ENCODE peak calls at places on chromosome 1, in eight cellular contexts. W is AG04450; N is osteoblast; T is CD8-positive, alpha-beta T cell; V is upper lobe of right lung; M is GM23248; B is left ventricle myocardium inferior; Y is pancreas. C is an unnamed sample.
A peak's percentile ranks its signal among the peaks of the same experiment; 100 is the strongest.

GRCh38 chr1:159009704-159010361 is at the start of gene IFI16:
- DNase-seq in W (peak; percentile 83), N (peak; percentile 85), T (no peak), V (no peak), M (peak; percentile 97), B (no peak), Y (peak; percentile 47), C (no peak)

GRCh38 chr1:222095606-222096475 is 354.0 kb upstream of the DUSP10 start:
- DNase-seq in W (no peak), N (no peak), T (peak; percentile 13), V (no peak), M (no peak), B (peak; percentile 23), Y (no peak), C (no peak)

GRCh38 chr1:210536263-210536961 is 207.7 kb downstream of the HHAT start:
- DNase-seq in W (no peak), N (no peak), T (no peak), V (no peak), M (no peak), B (no peak), Y (no peak), C (no peak)

GRCh38 chr1:174818951-174819350 is 180.8 kb upstream of the CACYBP start:
- DNase-seq in W (no peak), N (no peak), T (no peak), V (no peak), M (peak; percentile 63), B (no peak), Y (no peak), C (no peak)

GRCh38 chr1:112057736-112058135 is 68.3 kb upstream of the KCND3 start:
- DNase-seq in W (no peak), N (no peak), T (no peak), V (no peak), M (no peak), B (no peak), Y (no peak), C (no peak)

GRCh38 chr1:4407851-4408250 is 246.6 kb upstream of the AJAP1 start:
- DNase-seq in W (no peak), N (no peak), T (no peak), V (no peak), M (no peak), B (no peak), Y (no peak), C (no peak)

GRCh38 chr1:245326396-245326795 is 171.6 kb downstream of the KIF26B start:
- DNase-seq in W (no peak), N (no peak), T (no peak), V (no peak), M (no peak), B (no peak), Y (no peak), C (no peak)

GRCh38 chr1:230375795-230376194 is 50.3 kb downstream of the PGBD5 start:
- DNase-seq in W (no peak), N (no peak), T (no peak), V (no peak), M (no peak), B (peak; percentile 29), Y (no peak), C (no peak)

GRCh38 chr1:16724718-16725438 is 15.4 kb upstream of the RNU1-4 start:
- DNase-seq in W (no peak), N (peak; percentile 69), T (no peak), V (peak; percentile 65), M (no peak), B (no peak), Y (peak; percentile 26), C (no peak)

GRCh38 chr1:119870917-119871486 is 25.3 kb downstream of the ADAM30 start:
- DNase-seq in W (peak; percentile 50), N (peak; percentile 92), T (peak; percentile 40), V (peak; percentile 85), M (peak; percentile 83), B (peak; percentile 75), Y (peak; percentile 63), C (peak; percentile 80)

GRCh38 chr1:167105150-167105840 is 11.4 kb downstream of the STYXL2 start:
- DNase-seq in W (no peak), N (peak; percentile 52), T (no peak), V (no peak), M (no peak), B (no peak), Y (no peak), C (no peak)

GRCh38 chr1:153308540-153308939 is 4.2 kb downstream of the PGLYRP3 start:
- DNase-seq in W (no peak), N (no peak), T (no peak), V (no peak), M (no peak), B (no peak), Y (no peak), C (no peak)
- H3K27me3 ChIP-seq in W (no peaks in the 10 kb centered on the region), N (no peaks in the 10 kb centered on the region), T (no peaks in the 10 kb centered on the region), V (peaks cover 5% of the 10 kb centered on the region), M (peaks cover 1% of the 10 kb centered on the region), B (peaks cover 54% of the 10 kb centered on the region), Y (no peaks in the 10 kb centered on the region), C (no peaks in the 10 kb centered on the region)

GRCh38 chr1:43992232-43992995 is 1.0 kb downstream of the CCDC24 start:
- DNase-seq in W (no peak), N (no peak), T (no peak), V (no peak), M (no peak), B (no peak), Y (no peak), C (no peak)

GRCh38 chr1:43991476-43992231 is at the start of gene CCDC24:
- DNase-seq in W (peak; percentile 24), N (peak; percentile 99), T (peak; percentile 43), V (peak; percentile 94), M (peak; percentile 95), B (peak; percentile 86), Y (peak; percentile 86), C (peak; percentile 92)

GRCh38 chr1:43993206-43993914 is 2.0 kb downstream of the CCDC24 start:
- DNase-seq in W (no peak), N (no peak), T (no peak), V (no peak), M (no peak), B (no peak), Y (no peak), C (no peak)

GRCh38 chr1:43991200-43991475 is 261 bp upstream of the CCDC24 start:
- DNase-seq in W (no peak), N (no peak), T (no peak), V (no peak), M (no peak), B (no peak), Y (no peak), C (no peak)

GRCh38 chr1:43990271-43991199 is 864 bp upstream of the CCDC24 start:
- DNase-seq in W (no peak), N (no peak), T (no peak), V (no peak), M (peak; percentile 58), B (no peak), Y (no peak), C (no peak)
- H3K27ac ChIP-seq in W (peak overlapping the region; percentile 31), N (peak overlapping the region; percentile 80), T (peak overlapping the region; percentile 33), V (peak overlapping the region; percentile 85), M (peak overlapping the region; percentile 83), B (peak overlapping the region; percentile 68), Y (peak overlapping the region; percentile 89), C (peak overlapping the region; percentile 73)

DNA sequence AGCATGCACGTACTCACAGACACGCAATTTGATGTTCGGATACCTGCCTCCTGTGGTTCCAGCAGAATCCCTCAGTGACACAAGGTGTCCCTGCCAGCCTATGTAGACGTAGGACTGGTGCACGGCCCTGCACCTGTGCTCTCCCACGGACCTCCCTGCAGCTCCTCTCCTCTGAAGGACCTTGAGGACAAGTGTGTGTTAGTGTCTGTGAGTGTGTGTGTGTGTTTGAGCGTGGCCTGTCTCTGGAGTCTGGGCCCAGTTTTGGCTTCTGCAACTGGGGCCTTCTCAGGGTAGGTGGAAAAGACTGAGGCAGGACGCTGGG is 22.5 kb upstream of the DMBX1 start:
- DNase-seq in W (no peak), N (no peak), T (no peak), V (no peak), M (no peak), B (no peak), Y (no peak), C (no peak)
- H3K27me3 ChIP-seq in W (peaks cover 73% of the 10 kb centered on the region), N (peaks cover 46% of the 10 kb centered on the region), T (peaks cover 6% of the 10 kb centered on the region), V (peaks cover 24% of the 10 kb centered on the region), M (peaks cover 25% of the 10 kb centered on the region), B (peaks cover 81% of the 10 kb centered on the region), Y (no peaks in the 10 kb centered on the region), C (peaks cover 53% of the 10 kb centered on the region)

GRCh38 chr1:83765125-83765524 is 233.8 kb downstream of the TTLL7 start:
- DNase-seq in W (no peak), N (no peak), T (no peak), V (no peak), M (no peak), B (no peak), Y (no peak), C (no peak)

GRCh38 chr1:83770322-83770661 is 228.6 kb downstream of the TTLL7 start:
- DNase-seq in W (no peak), N (no peak), T (no peak), V (no peak), M (no peak), B (no peak), Y (no peak), C (no peak)

GRCh38 chr1:83769594-83770321 is 229.2 kb downstream of the TTLL7 start:
- DNase-seq in W (no peak), N (no peak), T (no peak), V (no peak), M (no peak), B (no peak), Y (no peak), C (no peak)

GRCh38 chr1:83766182-83766825 is 232.6 kb downstream of the TTLL7 start:
- DNase-seq in W (no peak), N (no peak), T (no peak), V (no peak), M (no peak), B (no peak), Y (no peak), C (no peak)

GRCh38 chr1:83769072-83769471 is 229.9 kb downstream of the TTLL7 start:
- DNase-seq in W (no peak), N (no peak), T (no peak), V (no peak), M (no peak), B (no peak), Y (no peak), C (no peak)
- H3K27ac ChIP-seq in W (no peak overlapping the region), N (no peak overlapping the region), T (no peak overlapping the region), V (no peak overlapping the region), M (no peak overlapping the region), B (no peak overlapping the region), Y (no peak overlapping the region), C (no peak overlapping the region)

GRCh38 chr1:29121951-29122661 is 1.6 kb downstream of the TMEM200B start:
- DNase-seq in W (no peak), N (peak; percentile 96), T (no peak), V (peak; percentile 66), M (peak; percentile 59), B (peak; percentile 37), Y (no peak), C (peak; percentile 54)
- H3K27me3 ChIP-seq in W (no peaks in the 10 kb centered on the region), N (no peaks in the 10 kb centered on the region), T (peaks cover 23% of the 10 kb centered on the region), V (peaks cover 16% of the 10 kb centered on the region), M (no peaks in the 10 kb centered on the region), B (peaks cover 41% of the 10 kb centered on the region), Y (no peaks in the 10 kb centered on the region), C (peaks cover 48% of the 10 kb centered on the region)

DNA sequence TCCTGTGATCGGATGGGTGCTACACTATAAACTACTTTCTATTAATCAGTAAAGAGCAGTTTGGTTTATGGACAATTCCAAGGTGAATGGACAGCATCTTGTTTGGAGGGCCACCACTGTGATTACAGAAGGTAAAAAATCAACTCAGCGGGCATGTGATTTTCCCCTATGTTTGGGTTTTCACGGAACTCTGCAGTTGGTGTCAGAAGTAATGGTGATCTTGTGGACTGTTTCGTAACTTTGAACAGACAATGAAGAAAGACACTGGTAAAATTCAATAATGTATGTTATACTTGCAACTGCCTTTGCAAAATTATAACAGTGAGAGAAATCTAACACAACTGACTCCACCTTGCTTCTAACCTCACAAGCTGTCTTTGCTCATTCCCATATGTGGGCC is 53.3 kb downstream of the TRIM33 start:
- DNase-seq in W (no peak), N (no peak), T (no peak), V (no peak), M (no peak), B (no peak), Y (no peak), C (no peak)
- H3K27ac ChIP-seq in W (peak overlapping the region; percentile 34), N (peak overlapping the region; percentile 71), T (no peak overlapping the region), V (peak overlapping the region; percentile 51), M (peak overlapping the region; percentile 82), B (peak overlapping the region; percentile 11), Y (no peak overlapping the region), C (no peak overlapping the region)

C was measured in lower lobe of right lung.